ENCODE peak calls at places on chromosomes 5 and 9, in eight cellular contexts. One of them, this sample, is unnamed.

GRCh38 chr5:124641154-124641792 is 105.2 kb downstream of the ZNF608 start:
- DNase-seq in transverse colon: peak
- DNase-seq in CD8-positive, alpha-beta T cell: no peak
- DNase-seq in hepatocyte: peak
- DNase-seq in fibroblast of the aortic adventitia: no peak
- DNase-seq in cardiac muscle cell: no peak
- DNase-seq in heart left ventricle: no peak
- DNase-seq in endothelial cell of umbilical vein: no peak
- DNase-seq in this sample: no peak

GRCh38 chr9:129770741-129771140 is 17.9 kb upstream of the PTGES start:
- DNase-seq in fibroblast of the aortic adventitia: no peak
- DNase-seq in CD8-positive, alpha-beta T cell: no peak
- DNase-seq in transverse colon: no peak
- DNase-seq in hepatocyte: no peak
- DNase-seq in heart left ventricle: no peak
- DNase-seq in cardiac muscle cell: no peak
- DNase-seq in endothelial cell of umbilical vein: no peak
- DNase-seq in this sample: no peak

GRCh38 chr5:40165789-40166728 is 513.7 kb upstream of the PTGER4 start:
- DNase-seq in heart left ventricle: no peak
- DNase-seq in transverse colon: no peak
- DNase-seq in cardiac muscle cell: peak
- DNase-seq in endothelial cell of umbilical vein: peak
- DNase-seq in CD8-positive, alpha-beta T cell: no peak
- DNase-seq in fibroblast of the aortic adventitia: peak
- DNase-seq in hepatocyte: no peak
- DNase-seq in this sample: no peak

GRCh38 chr5:149667084-149667826 is 62.9 kb upstream of the PPARGC1B start:
- DNase-seq in cardiac muscle cell: peak
- DNase-seq in endothelial cell of umbilical vein: peak
- DNase-seq in CD8-positive, alpha-beta T cell: no peak
- DNase-seq in heart left ventricle: peak
- DNase-seq in hepatocyte: peak
- DNase-seq in transverse colon: peak
- DNase-seq in fibroblast of the aortic adventitia: peak
- DNase-seq in this sample: no peak

GRCh38 chr5:38888023-38888422 is 42.2 kb downstream of the OSMR start:
- DNase-seq in hepatocyte: no peak
- DNase-seq in CD8-positive, alpha-beta T cell: no peak
- DNase-seq in cardiac muscle cell: no peak
- DNase-seq in fibroblast of the aortic adventitia: no peak
- DNase-seq in endothelial cell of umbilical vein: no peak
- DNase-seq in heart left ventricle: no peak
- DNase-seq in transverse colon: no peak
- DNase-seq in this sample: no peak

GRCh38 chr5:138223532-138223931 is 10.4 kb upstream of the CDC23 start:
- DNase-seq in transverse colon: no peak
- DNase-seq in cardiac muscle cell: no peak
- DNase-seq in heart left ventricle: no peak
- DNase-seq in CD8-positive, alpha-beta T cell: no peak
- DNase-seq in endothelial cell of umbilical vein: no peak
- DNase-seq in hepatocyte: no peak
- DNase-seq in fibroblast of the aortic adventitia: no peak
- DNase-seq in this sample: no peak

GRCh38 chr5:56479126-56479525 is 246.0 kb upstream of the ANKRD55 start:
- DNase-seq in CD8-positive, alpha-beta T cell: no peak
- DNase-seq in transverse colon: no peak
- DNase-seq in cardiac muscle cell: no peak
- DNase-seq in hepatocyte: no peak
- DNase-seq in endothelial cell of umbilical vein: no peak
- DNase-seq in heart left ventricle: no peak
- DNase-seq in fibroblast of the aortic adventitia: no peak
- DNase-seq in this sample: no peak

GRCh38 chr9:69637801-69638200 is 34.4 kb downstream of the APBA1 start:
- DNase-seq in cardiac muscle cell: peak
- DNase-seq in CD8-positive, alpha-beta T cell: no peak
- DNase-seq in heart left ventricle: no peak
- DNase-seq in hepatocyte: no peak
- DNase-seq in endothelial cell of umbilical vein: peak
- DNase-seq in transverse colon: no peak
- DNase-seq in fibroblast of the aortic adventitia: peak
- DNase-seq in this sample: peak

GRCh38 chr5:1692381-1692780 is 107.3 kb downstream of the MRPL36 start:
- DNase-seq in endothelial cell of umbilical vein: no peak
- DNase-seq in hepatocyte: no peak
- DNase-seq in fibroblast of the aortic adventitia: no peak
- DNase-seq in heart left ventricle: no peak
- DNase-seq in transverse colon: no peak
- DNase-seq in CD8-positive, alpha-beta T cell: no peak
- DNase-seq in cardiac muscle cell: no peak
- DNase-seq in this sample: no peak

GRCh38 chr5:145953202-145953601 is 16.8 kb downstream of the SH3RF2 start:
- DNase-seq in CD8-positive, alpha-beta T cell: no peak
- DNase-seq in cardiac muscle cell: no peak
- DNase-seq in heart left ventricle: no peak
- DNase-seq in endothelial cell of umbilical vein: no peak
- DNase-seq in hepatocyte: no peak
- DNase-seq in fibroblast of the aortic adventitia: no peak
- DNase-seq in transverse colon: no peak
- DNase-seq in this sample: no peak

GRCh38 chr9:128498911-128499310 is 5.6 kb upstream of the GLE1 start:
- DNase-seq in cardiac muscle cell: no peak
- DNase-seq in CD8-positive, alpha-beta T cell: no peak
- DNase-seq in fibroblast of the aortic adventitia: no peak
- DNase-seq in transverse colon: no peak
- DNase-seq in hepatocyte: no peak
- DNase-seq in heart left ventricle: no peak
- DNase-seq in endothelial cell of umbilical vein: no peak
- DNase-seq in this sample: no peak

GRCh38 chr5:94031631-94032030 is 290.2 kb upstream of the POU5F2 start:
- DNase-seq in heart left ventricle: no peak
- DNase-seq in cardiac muscle cell: peak
- DNase-seq in fibroblast of the aortic adventitia: peak
- DNase-seq in CD8-positive, alpha-beta T cell: no peak
- DNase-seq in endothelial cell of umbilical vein: no peak
- DNase-seq in hepatocyte: no peak
- DNase-seq in transverse colon: no peak
- DNase-seq in this sample: peak

DNA sequence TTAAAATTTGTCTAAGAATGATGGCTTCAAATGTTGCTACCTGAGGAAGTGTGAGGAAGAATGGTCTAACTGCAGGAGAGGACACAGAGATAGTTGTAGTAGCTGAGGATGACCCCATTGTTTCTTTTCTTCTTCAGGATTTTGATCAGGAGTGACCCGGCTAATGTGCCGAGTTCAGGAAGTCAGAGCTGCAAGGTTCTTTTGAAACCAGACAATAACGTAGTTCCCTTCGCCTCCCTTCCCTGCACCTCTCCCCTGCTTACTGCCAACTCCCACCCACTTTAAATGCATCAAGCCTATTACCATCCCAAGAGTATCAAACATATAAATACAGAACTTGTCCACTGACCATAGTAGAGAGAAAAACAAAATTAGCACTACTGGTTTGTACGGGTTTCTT is 23.3 kb upstream of the ELAVL2 start:
- DNase-seq in hepatocyte: no peak
- DNase-seq in cardiac muscle cell: no peak
- DNase-seq in transverse colon: no peak
- DNase-seq in fibroblast of the aortic adventitia: no peak
- DNase-seq in heart left ventricle: no peak
- DNase-seq in endothelial cell of umbilical vein: no peak
- DNase-seq in CD8-positive, alpha-beta T cell: no peak
- DNase-seq in this sample: no peak
- H3K4me3 ChIP-seq in hepatocyte: peak
- H3K4me3 ChIP-seq in cardiac muscle cell: peak
- H3K4me3 ChIP-seq in transverse colon: no peak
- H3K4me3 ChIP-seq in fibroblast of the aortic adventitia: no peak
- H3K4me3 ChIP-seq in heart left ventricle: no peak
- H3K4me3 ChIP-seq in endothelial cell of umbilical vein: no peak
- H3K4me3 ChIP-seq in CD8-positive, alpha-beta T cell: no peak
- H3K4me3 ChIP-seq in this sample: no peak

GRCh38 chr9:93062364-93062763 is 3.9 kb downstream of the SUSD3 start:
- DNase-seq in endothelial cell of umbilical vein: no peak
- DNase-seq in fibroblast of the aortic adventitia: no peak
- DNase-seq in hepatocyte: no peak
- DNase-seq in cardiac muscle cell: no peak
- DNase-seq in transverse colon: no peak
- DNase-seq in CD8-positive, alpha-beta T cell: no peak
- DNase-seq in heart left ventricle: no peak
- DNase-seq in this sample: no peak
- H3K4me3 ChIP-seq in endothelial cell of umbilical vein: no peak
- H3K4me3 ChIP-seq in fibroblast of the aortic adventitia: no peak
- H3K4me3 ChIP-seq in hepatocyte: no peak
- H3K4me3 ChIP-seq in cardiac muscle cell: no peak
- H3K4me3 ChIP-seq in transverse colon: no peak
- H3K4me3 ChIP-seq in CD8-positive, alpha-beta T cell: peak
- H3K4me3 ChIP-seq in heart left ventricle: no peak
- H3K4me3 ChIP-seq in this sample: no peak

GRCh38 chr9:112890106-112891081 is at the start of gene SLC46A2:
- DNase-seq in heart left ventricle: peak
- DNase-seq in cardiac muscle cell: no peak
- DNase-seq in fibroblast of the aortic adventitia: no peak
- DNase-seq in CD8-positive, alpha-beta T cell: no peak
- DNase-seq in transverse colon: no peak
- DNase-seq in endothelial cell of umbilical vein: no peak
- DNase-seq in hepatocyte: peak
- DNase-seq in this sample: no peak
- H3K4me3 ChIP-seq in heart left ventricle: peak
- H3K4me3 ChIP-seq in cardiac muscle cell: peak
- H3K4me3 ChIP-seq in fibroblast of the aortic adventitia: peak
- H3K4me3 ChIP-seq in CD8-positive, alpha-beta T cell: no peak
- H3K4me3 ChIP-seq in transverse colon: peak
- H3K4me3 ChIP-seq in endothelial cell of umbilical vein: no peak
- H3K4me3 ChIP-seq in hepatocyte: peak
- H3K4me3 ChIP-seq in this sample: peak

GRCh38 chr9:124017929-124018730 is 6.6 kb downstream of the LHX2 start:
- DNase-seq in endothelial cell of umbilical vein: no peak
- DNase-seq in transverse colon: no peak
- DNase-seq in hepatocyte: no peak
- DNase-seq in heart left ventricle: no peak
- DNase-seq in CD8-positive, alpha-beta T cell: no peak
- DNase-seq in fibroblast of the aortic adventitia: no peak
- DNase-seq in cardiac muscle cell: no peak
- DNase-seq in this sample: no peak
- H3K4me3 ChIP-seq in endothelial cell of umbilical vein: no peak
- H3K4me3 ChIP-seq in transverse colon: peak
- H3K4me3 ChIP-seq in hepatocyte: no peak
- H3K4me3 ChIP-seq in heart left ventricle: peak
- H3K4me3 ChIP-seq in CD8-positive, alpha-beta T cell: peak
- H3K4me3 ChIP-seq in fibroblast of the aortic adventitia: no peak
- H3K4me3 ChIP-seq in cardiac muscle cell: peak
- H3K4me3 ChIP-seq in this sample: peak

GRCh38 chr9:14301006-14301405 is 12.9 kb downstream of the NFIB start:
- DNase-seq in CD8-positive, alpha-beta T cell: no peak
- DNase-seq in heart left ventricle: no peak
- DNase-seq in fibroblast of the aortic adventitia: no peak
- DNase-seq in cardiac muscle cell: no peak
- DNase-seq in endothelial cell of umbilical vein: no peak
- DNase-seq in transverse colon: no peak
- DNase-seq in hepatocyte: no peak
- DNase-seq in this sample: no peak

GRCh38 chr9:14301582-14301981 is 12.4 kb downstream of the NFIB start:
- DNase-seq in heart left ventricle: no peak
- DNase-seq in hepatocyte: no peak
- DNase-seq in endothelial cell of umbilical vein: no peak
- DNase-seq in CD8-positive, alpha-beta T cell: no peak
- DNase-seq in cardiac muscle cell: no peak
- DNase-seq in fibroblast of the aortic adventitia: no peak
- DNase-seq in transverse colon: no peak
- DNase-seq in this sample: no peak

GRCh38 chr9:14296462-14296861 is 17.5 kb downstream of the NFIB start:
- DNase-seq in heart left ventricle: peak
- DNase-seq in endothelial cell of umbilical vein: no peak
- DNase-seq in hepatocyte: no peak
- DNase-seq in cardiac muscle cell: no peak
- DNase-seq in transverse colon: no peak
- DNase-seq in CD8-positive, alpha-beta T cell: no peak
- DNase-seq in fibroblast of the aortic adventitia: no peak
- DNase-seq in this sample: no peak

GRCh38 chr9:14300588-14300987 is 13.4 kb downstream of the NFIB start:
- DNase-seq in endothelial cell of umbilical vein: no peak
- DNase-seq in cardiac muscle cell: no peak
- DNase-seq in transverse colon: no peak
- DNase-seq in hepatocyte: no peak
- DNase-seq in fibroblast of the aortic adventitia: no peak
- DNase-seq in heart left ventricle: no peak
- DNase-seq in CD8-positive, alpha-beta T cell: no peak
- DNase-seq in this sample: no peak

DNA sequence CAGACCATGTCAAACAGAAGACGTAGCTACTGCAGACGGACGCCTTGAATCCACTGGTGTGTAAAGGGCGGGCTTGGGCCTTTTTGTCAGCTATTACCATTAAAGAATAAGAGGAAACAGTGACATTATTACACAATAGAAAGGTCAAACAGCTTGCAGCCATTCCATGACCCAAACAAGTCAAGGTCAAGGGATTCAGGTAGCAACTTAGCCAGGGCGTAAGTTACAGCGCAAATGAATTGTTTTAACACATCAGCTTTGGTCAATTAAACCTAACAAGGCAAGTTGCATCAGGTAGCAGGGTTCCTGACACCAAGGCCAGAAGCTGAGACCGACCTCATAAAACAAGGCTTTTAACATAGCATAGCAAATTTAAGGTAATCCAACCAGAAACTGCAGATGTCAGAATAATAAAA is 15.3 kb downstream of the NFIB start:
- DNase-seq in hepatocyte: no peak
- DNase-seq in CD8-positive, alpha-beta T cell: no peak
- DNase-seq in transverse colon: no peak
- DNase-seq in fibroblast of the aortic adventitia: no peak
- DNase-seq in heart left ventricle: no peak
- DNase-seq in cardiac muscle cell: no peak
- DNase-seq in endothelial cell of umbilical vein: peak
- DNase-seq in this sample: no peak
- H3K4me3 ChIP-seq in hepatocyte: no peak
- H3K4me3 ChIP-seq in CD8-positive, alpha-beta T cell: no peak
- H3K4me3 ChIP-seq in transverse colon: no peak
- H3K4me3 ChIP-seq in fibroblast of the aortic adventitia: no peak
- H3K4me3 ChIP-seq in heart left ventricle: no peak
- H3K4me3 ChIP-seq in cardiac muscle cell: no peak
- H3K4me3 ChIP-seq in endothelial cell of umbilical vein: no peak
- H3K4me3 ChIP-seq in this sample: no peak

DNA sequence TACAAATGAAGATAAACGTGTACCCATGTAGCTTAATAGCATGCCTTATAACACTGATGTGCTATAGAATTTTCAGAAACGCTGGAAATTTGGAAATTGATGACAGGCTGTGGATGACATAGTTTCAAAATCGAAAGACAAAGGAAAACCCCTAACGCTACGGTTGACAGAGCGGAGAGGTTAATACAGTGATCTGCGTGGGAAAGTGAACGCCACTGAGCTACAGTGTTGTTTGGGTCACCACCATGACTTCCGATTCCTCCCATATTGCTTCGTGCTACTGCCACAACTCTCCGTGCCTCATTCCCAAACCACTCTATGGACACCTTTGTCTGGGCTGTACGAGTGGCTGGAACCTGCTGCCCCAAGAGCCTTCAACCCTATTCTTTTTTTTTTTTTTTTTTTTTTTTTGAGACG is 7.3 kb downstream of the OTP start:
- DNase-seq in transverse colon: no peak
- DNase-seq in fibroblast of the aortic adventitia: no peak
- DNase-seq in cardiac muscle cell: no peak
- DNase-seq in heart left ventricle: no peak
- DNase-seq in CD8-positive, alpha-beta T cell: no peak
- DNase-seq in endothelial cell of umbilical vein: no peak
- DNase-seq in hepatocyte: no peak
- DNase-seq in this sample: no peak
- H3K4me3 ChIP-seq in transverse colon: peak
- H3K4me3 ChIP-seq in fibroblast of the aortic adventitia: no peak
- H3K4me3 ChIP-seq in cardiac muscle cell: peak
- H3K4me3 ChIP-seq in heart left ventricle: peak
- H3K4me3 ChIP-seq in CD8-positive, alpha-beta T cell: peak
- H3K4me3 ChIP-seq in endothelial cell of umbilical vein: no peak
- H3K4me3 ChIP-seq in hepatocyte: peak
- H3K4me3 ChIP-seq in this sample: no peak

GRCh38 chr5:175347027-175347426 is 97.0 kb downstream of the DRD1 start:
- DNase-seq in CD8-positive, alpha-beta T cell: no peak
- DNase-seq in hepatocyte: no peak
- DNase-seq in transverse colon: no peak
- DNase-seq in fibroblast of the aortic adventitia: peak
- DNase-seq in cardiac muscle cell: no peak
- DNase-seq in heart left ventricle: no peak
- DNase-seq in endothelial cell of umbilical vein: no peak
- DNase-seq in this sample: peak
- H3K4me3 ChIP-seq in CD8-positive, alpha-beta T cell: no peak
- H3K4me3 ChIP-seq in hepatocyte: no peak
- H3K4me3 ChIP-seq in transverse colon: no peak
- H3K4me3 ChIP-seq in fibroblast of the aortic adventitia: no peak
- H3K4me3 ChIP-seq in cardiac muscle cell: no peak
- H3K4me3 ChIP-seq in heart left ventricle: no peak
- H3K4me3 ChIP-seq in endothelial cell of umbilical vein: no peak
- H3K4me3 ChIP-seq in this sample: no peak

This sample was measured in AG09309.